ENCODE peak calls at places on chromosomes 5 and 9, in nine cellular contexts. One of them, this sample, is unnamed.

GRCh38 chr5:108727639-108728565 is 19.8 kb upstream of the FER start:
- DNase-seq in ACHN: peak
- DNase-seq in hepatocyte: peak
- DNase-seq in activated CD4-positive, alpha-beta T cell treated with anti-CD3 and anti-CD28 coated beads for 4 hours: peak
- DNase-seq in CD8-positive, alpha-beta memory T cell: peak
- DNase-seq in activated CD8-positive, alpha-beta memory T cell treated with anti-CD3 and anti-CD28 coated beads for 1 hour: no peak
- DNase-seq in coronary artery: peak
- DNase-seq in WTC11: peak
- DNase-seq in NCI-H1092 treated with DMSO at 0.1 percent for 48 hours: peak
- DNase-seq in this sample: peak

GRCh38 chr5:115873392-115873791 is 31.7 kb downstream of the AP3S1 start:
- DNase-seq in ACHN: no peak
- DNase-seq in hepatocyte: no peak
- DNase-seq in activated CD4-positive, alpha-beta T cell treated with anti-CD3 and anti-CD28 coated beads for 4 hours: no peak
- DNase-seq in CD8-positive, alpha-beta memory T cell: no peak
- DNase-seq in activated CD8-positive, alpha-beta memory T cell treated with anti-CD3 and anti-CD28 coated beads for 1 hour: no peak
- DNase-seq in coronary artery: no peak
- DNase-seq in WTC11: no peak
- DNase-seq in NCI-H1092 treated with DMSO at 0.1 percent for 48 hours: peak
- DNase-seq in this sample: no peak

GRCh38 chr9:136211441-136212344 is 6.8 kb upstream of the LHX3 start:
- DNase-seq in ACHN: no peak
- DNase-seq in hepatocyte: no peak
- DNase-seq in activated CD4-positive, alpha-beta T cell treated with anti-CD3 and anti-CD28 coated beads for 4 hours: no peak
- DNase-seq in CD8-positive, alpha-beta memory T cell: no peak
- DNase-seq in activated CD8-positive, alpha-beta memory T cell treated with anti-CD3 and anti-CD28 coated beads for 1 hour: no peak
- DNase-seq in coronary artery: no peak
- DNase-seq in WTC11: no peak
- DNase-seq in NCI-H1092 treated with DMSO at 0.1 percent for 48 hours: no peak
- DNase-seq in this sample: no peak

GRCh38 chr9:111037744-111038335 is 430 bp downstream of the LPAR1 start:
- DNase-seq in ACHN: peak
- DNase-seq in hepatocyte: peak
- DNase-seq in activated CD4-positive, alpha-beta T cell treated with anti-CD3 and anti-CD28 coated beads for 4 hours: no peak
- DNase-seq in CD8-positive, alpha-beta memory T cell: no peak
- DNase-seq in activated CD8-positive, alpha-beta memory T cell treated with anti-CD3 and anti-CD28 coated beads for 1 hour: no peak
- DNase-seq in coronary artery: no peak
- DNase-seq in WTC11: peak
- DNase-seq in NCI-H1092 treated with DMSO at 0.1 percent for 48 hours: peak
- DNase-seq in this sample: no peak

GRCh38 chr5:151347364-151347763 is at the start of gene SLC36A2:
- DNase-seq in ACHN: no peak
- DNase-seq in hepatocyte: no peak
- DNase-seq in activated CD4-positive, alpha-beta T cell treated with anti-CD3 and anti-CD28 coated beads for 4 hours: no peak
- DNase-seq in CD8-positive, alpha-beta memory T cell: no peak
- DNase-seq in activated CD8-positive, alpha-beta memory T cell treated with anti-CD3 and anti-CD28 coated beads for 1 hour: no peak
- DNase-seq in coronary artery: no peak
- DNase-seq in WTC11: no peak
- DNase-seq in NCI-H1092 treated with DMSO at 0.1 percent for 48 hours: no peak
- DNase-seq in this sample: no peak

GRCh38 chr5:94715843-94716242 is 97.4 kb downstream of the SLF1 start:
- DNase-seq in ACHN: no peak
- DNase-seq in hepatocyte: no peak
- DNase-seq in activated CD4-positive, alpha-beta T cell treated with anti-CD3 and anti-CD28 coated beads for 4 hours: no peak
- DNase-seq in CD8-positive, alpha-beta memory T cell: no peak
- DNase-seq in activated CD8-positive, alpha-beta memory T cell treated with anti-CD3 and anti-CD28 coated beads for 1 hour: no peak
- DNase-seq in coronary artery: no peak
- DNase-seq in WTC11: no peak
- DNase-seq in NCI-H1092 treated with DMSO at 0.1 percent for 48 hours: no peak
- DNase-seq in this sample: no peak

GRCh38 chr9:5395428-5395827 is 42.3 kb downstream of the PLGRKT start:
- DNase-seq in ACHN: no peak
- DNase-seq in hepatocyte: no peak
- DNase-seq in activated CD4-positive, alpha-beta T cell treated with anti-CD3 and anti-CD28 coated beads for 4 hours: no peak
- DNase-seq in CD8-positive, alpha-beta memory T cell: no peak
- DNase-seq in activated CD8-positive, alpha-beta memory T cell treated with anti-CD3 and anti-CD28 coated beads for 1 hour: no peak
- DNase-seq in coronary artery: no peak
- DNase-seq in WTC11: no peak
- DNase-seq in NCI-H1092 treated with DMSO at 0.1 percent for 48 hours: no peak
- DNase-seq in this sample: no peak

GRCh38 chr5:53426517-53426839 is 54.0 kb upstream of the FST start:
- DNase-seq in ACHN: no peak
- DNase-seq in hepatocyte: no peak
- DNase-seq in activated CD4-positive, alpha-beta T cell treated with anti-CD3 and anti-CD28 coated beads for 4 hours: no peak
- DNase-seq in CD8-positive, alpha-beta memory T cell: no peak
- DNase-seq in activated CD8-positive, alpha-beta memory T cell treated with anti-CD3 and anti-CD28 coated beads for 1 hour: no peak
- DNase-seq in coronary artery: no peak
- DNase-seq in WTC11: no peak
- DNase-seq in NCI-H1092 treated with DMSO at 0.1 percent for 48 hours: no peak
- DNase-seq in this sample: no peak

GRCh38 chr5:132747064-132747692 is at the start of gene CCNI2:
- DNase-seq in ACHN: no peak
- DNase-seq in hepatocyte: peak
- DNase-seq in activated CD4-positive, alpha-beta T cell treated with anti-CD3 and anti-CD28 coated beads for 4 hours: peak
- DNase-seq in CD8-positive, alpha-beta memory T cell: peak
- DNase-seq in activated CD8-positive, alpha-beta memory T cell treated with anti-CD3 and anti-CD28 coated beads for 1 hour: peak
- DNase-seq in coronary artery: no peak
- DNase-seq in WTC11: peak
- DNase-seq in NCI-H1092 treated with DMSO at 0.1 percent for 48 hours: no peak
- DNase-seq in this sample: no peak

GRCh38 chr5:81788271-81788670 is 37.4 kb upstream of the SSBP2 start:
- DNase-seq in ACHN: no peak
- DNase-seq in hepatocyte: no peak
- DNase-seq in activated CD4-positive, alpha-beta T cell treated with anti-CD3 and anti-CD28 coated beads for 4 hours: no peak
- DNase-seq in CD8-positive, alpha-beta memory T cell: no peak
- DNase-seq in activated CD8-positive, alpha-beta memory T cell treated with anti-CD3 and anti-CD28 coated beads for 1 hour: no peak
- DNase-seq in coronary artery: no peak
- DNase-seq in WTC11: no peak
- DNase-seq in NCI-H1092 treated with DMSO at 0.1 percent for 48 hours: no peak
- DNase-seq in this sample: no peak

GRCh38 chr9:137305060-137305787 is 3.2 kb upstream of the NRARP start:
- DNase-seq in ACHN: no peak
- DNase-seq in hepatocyte: peak
- DNase-seq in activated CD4-positive, alpha-beta T cell treated with anti-CD3 and anti-CD28 coated beads for 4 hours: peak
- DNase-seq in CD8-positive, alpha-beta memory T cell: no peak
- DNase-seq in activated CD8-positive, alpha-beta memory T cell treated with anti-CD3 and anti-CD28 coated beads for 1 hour: no peak
- DNase-seq in coronary artery: no peak
- DNase-seq in WTC11: peak
- DNase-seq in NCI-H1092 treated with DMSO at 0.1 percent for 48 hours: peak
- DNase-seq in this sample: peak

GRCh38 chr9:134174073-134174449 is 9.7 kb upstream of the RNU6ATAC start:
- DNase-seq in ACHN: no peak
- DNase-seq in hepatocyte: no peak
- DNase-seq in activated CD4-positive, alpha-beta T cell treated with anti-CD3 and anti-CD28 coated beads for 4 hours: no peak
- DNase-seq in CD8-positive, alpha-beta memory T cell: no peak
- DNase-seq in activated CD8-positive, alpha-beta memory T cell treated with anti-CD3 and anti-CD28 coated beads for 1 hour: no peak
- DNase-seq in coronary artery: no peak
- DNase-seq in WTC11: no peak
- DNase-seq in NCI-H1092 treated with DMSO at 0.1 percent for 48 hours: no peak
- DNase-seq in this sample: no peak

GRCh38 chr9:69264526-69264925 is 60.5 kb upstream of the ENTREP1 start:
- DNase-seq in ACHN: no peak
- DNase-seq in hepatocyte: no peak
- DNase-seq in activated CD4-positive, alpha-beta T cell treated with anti-CD3 and anti-CD28 coated beads for 4 hours: no peak
- DNase-seq in CD8-positive, alpha-beta memory T cell: no peak
- DNase-seq in activated CD8-positive, alpha-beta memory T cell treated with anti-CD3 and anti-CD28 coated beads for 1 hour: no peak
- DNase-seq in coronary artery: no peak
- DNase-seq in WTC11: no peak
- DNase-seq in NCI-H1092 treated with DMSO at 0.1 percent for 48 hours: no peak
- DNase-seq in this sample: no peak

This sample was measured in G401.